ENCODE peak calls at places on chromosome 20, in six cellular contexts. C, O, R, X, A and H are unnamed samples. For H3K27me3, the result is how much of the 10 kb centered on the place peaks cover.

GRCh38 chr20:25750765-25751696 is 54.4 kb upstream of the ZNF337 start:
- DNase-seq in O (peak), A (peak), R (no peak), X (no peak), C (peak), H (no peak)

GRCh38 chr20:31570735-31571617 is 34.1 kb upstream of the ID1 start:
- DNase-seq in X (no peak), R (no peak), A (no peak), C (no peak), O (no peak), H (peak)

GRCh38 chr20:57608516-57608915 is 11.7 kb downstream of the ZBP1 start:
- DNase-seq in O (no peak), A (no peak), X (no peak), C (no peak), R (no peak), H (no peak)

GRCh38 chr20:44435630-44436335 is 39.9 kb upstream of the TTPAL start:
- DNase-seq in C (no peak), X (no peak), O (no peak), A (no peak), R (no peak), H (no peak)

GRCh38 chr20:12331236-12331635 is 413.5 kb downstream of the BTBD3 start:
- DNase-seq in X (no peak), R (no peak), A (no peak), C (no peak), O (no peak), H (no peak)

GRCh38 chr20:311603-312002 is 13.7 kb upstream of the SOX12 start:
- DNase-seq in C (no peak), O (no peak), A (no peak), X (no peak), R (no peak), H (no peak)

GRCh38 chr20:6708010-6708409 is 59.5 kb upstream of the BMP2 start:
- DNase-seq in R (no peak), C (peak), A (no peak), O (peak), X (no peak), H (peak)

GRCh38 chr20:47282864-47283263 is 73.6 kb downstream of the ZMYND8 start:
- DNase-seq in A (no peak), X (no peak), C (no peak), R (no peak), O (no peak), H (no peak)

GRCh38 chr20:35555951-35556645 is 14.2 kb downstream of the ERGIC3 start:
- DNase-seq in C (no peak), A (no peak), R (no peak), O (no peak), X (no peak), H (no peak)

GRCh38 chr20:59073582-59073981 is 31.0 kb upstream of the PRELID3B start:
- DNase-seq in R (no peak), X (no peak), O (no peak), A (no peak), C (no peak), H (no peak)

GRCh38 chr20:5056801-5057599 is 55.7 kb upstream of the SLC23A2 start:
- DNase-seq in O (peak), A (peak), X (no peak), R (peak), C (peak), H (peak)

GRCh38 chr20:54340667-54341081 is 132.8 kb downstream of the PFDN4 start:
- DNase-seq in R (no peak), X (no peak), C (no peak), O (no peak), A (no peak), H (no peak)

GRCh38 chr20:55333798-55334197 is 671.5 kb downstream of the CBLN4 start:
- DNase-seq in A (no peak), X (no peak), R (no peak), O (no peak), C (no peak), H (no peak)

GRCh38 chr20:62774076-62774714 is 22.1 kb upstream of the MRGBP start:
- DNase-seq in R (no peak), O (no peak), A (no peak), X (no peak), C (no peak), H (no peak)

GRCh38 chr20:10802201-10802600 is 128.4 kb upstream of the JAG1 start:
- DNase-seq in C (no peak), A (no peak), R (no peak), O (no peak), X (no peak), H (peak)

GRCh38 chr20:47351643-47352331 is 4.7 kb downstream of the ZMYND8 start:
- DNase-seq in A (no peak), C (no peak), R (no peak), X (no peak), O (peak), H (no peak)

GRCh38 chr20:63106108-63106764 is 99.5 kb upstream of the BHLHE23 start:
- DNase-seq in R (no peak), C (no peak), A (peak), X (peak), O (no peak), H (no peak)

GRCh38 chr20:52166150-52166549 is 25.4 kb downstream of the ZFP64 start:
- DNase-seq in O (no peak), C (no peak), R (no peak), X (no peak), A (no peak), H (peak)

GRCh38 chr20:62561182-62561581 is 81.1 kb upstream of the SLCO4A1 start:
- DNase-seq in A (no peak), O (no peak), C (no peak), R (no peak), X (no peak), H (no peak)

GRCh38 chr20:44805991-44806729 is 4.2 kb downstream of the RIMS4 start:
- DNase-seq in R (peak), C (no peak), X (no peak), O (peak), A (peak), H (no peak)

GRCh38 chr20:34472246-34472925 is 43.8 kb upstream of the DYNLRB1 start:
- DNase-seq in A (no peak), O (no peak), C (no peak), R (no peak), X (no peak), H (no peak)
- H3K27ac ChIP-seq in A (no peak), O (no peak), C (no peak), R (no peak), X (peak), H (no peak)

GRCh38 chr20:37422791-37423286 is 76.9 kb downstream of the SRC start:
- DNase-seq in X (no peak), C (no peak), A (no peak), O (no peak), R (no peak), H (no peak)
- H3K27me3 ChIP-seq in X (under half), C (half or more), A (under half), O (under half), R (under half), H (under half)

GRCh38 chr20:46261456-46262253 is 46.6 kb downstream of the CDH22 start:
- DNase-seq in C (no peak), X (no peak), A (no peak), R (no peak), O (no peak), H (no peak)
- H3K27ac ChIP-seq in C (no peak), X (no peak), A (no peak), R (no peak), O (no peak), H (no peak)

DNA sequence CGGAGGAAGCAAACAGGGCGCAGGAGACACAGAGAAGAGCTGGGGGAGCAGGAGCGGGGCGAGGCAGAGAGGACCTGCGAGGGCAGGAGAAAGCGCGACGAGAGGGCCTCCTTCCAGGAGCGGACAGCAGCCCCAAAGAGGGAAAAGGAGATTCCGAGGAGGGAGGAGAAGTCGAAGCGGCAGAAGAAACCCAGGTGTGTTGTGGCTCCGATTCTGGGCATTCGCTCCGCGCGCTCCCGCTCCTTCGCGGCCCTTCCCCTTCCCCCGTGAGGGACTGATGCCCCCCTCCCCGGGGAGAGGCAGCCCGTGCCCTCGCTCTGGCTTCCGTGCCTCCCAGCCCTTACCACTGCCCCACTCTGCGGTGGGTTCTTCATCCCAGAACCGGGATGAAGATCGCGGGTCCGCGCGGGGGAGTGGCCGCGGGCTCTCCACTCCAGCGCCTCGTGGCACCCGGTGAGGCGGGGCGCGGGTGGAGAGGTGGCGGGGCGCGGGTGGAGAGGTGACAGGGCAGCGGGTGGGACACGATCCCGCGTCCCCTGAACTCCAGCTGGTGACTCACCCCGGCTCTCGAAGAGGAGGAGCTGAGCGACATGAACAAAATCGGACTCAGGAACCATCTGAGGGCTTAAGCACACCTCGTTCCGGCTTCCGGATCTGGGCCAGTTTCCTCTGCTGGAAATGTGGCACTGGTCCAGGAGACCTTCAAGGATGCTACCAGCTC is 22.4 kb downstream of the TMC2 start:
- DNase-seq in X (no peak), R (no peak), A (peak), O (no peak), C (no peak), H (no peak)
- H3K27me3 ChIP-seq in X (half or more), R (under half), A (under half), O (half or more), C (under half), H (half or more)

DNA sequence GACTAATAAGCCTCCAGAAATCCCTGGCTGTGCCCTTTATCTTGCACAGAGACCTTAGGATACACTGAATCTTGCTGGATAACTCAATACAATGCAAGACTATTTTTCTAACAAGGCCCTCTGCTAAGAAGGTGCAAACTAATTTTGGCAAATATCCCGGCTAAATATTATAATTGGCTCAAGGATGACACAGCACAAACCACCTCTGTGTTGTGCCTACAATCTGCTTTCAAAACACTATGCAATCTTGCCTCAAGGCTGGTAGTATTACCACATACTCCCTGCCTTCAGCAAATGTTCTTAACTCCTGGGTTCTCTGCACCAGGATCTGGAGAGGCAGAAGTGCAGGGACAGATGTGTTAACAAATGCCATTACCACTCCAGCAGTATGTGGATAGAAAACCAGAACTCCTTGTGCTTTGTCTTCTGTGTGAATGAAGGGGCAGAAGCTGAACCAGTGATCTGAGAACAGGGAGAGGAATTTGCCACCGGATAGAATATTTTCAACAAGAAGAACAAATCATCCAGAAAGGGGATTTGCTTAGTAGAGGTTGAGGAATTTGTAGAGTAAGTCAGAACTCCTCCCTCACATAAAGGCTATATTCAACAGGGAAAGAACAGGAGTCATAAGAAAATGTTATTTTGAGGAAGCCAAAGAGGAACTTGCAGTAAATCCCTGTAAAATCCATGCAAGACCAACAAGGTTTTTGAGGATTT is 74.1 kb upstream of the SLC4A11 start:
- DNase-seq in X (no peak), C (no peak), O (no peak), A (peak), R (no peak), H (peak)
- H3K27ac ChIP-seq in X (peak), C (peak), O (peak), A (peak), R (peak), H (peak)

GRCh38 chr20:16621435-16622141 is 48.3 kb upstream of the KIF16B start:
- DNase-seq in R (no peak), C (no peak), X (no peak), O (no peak), A (no peak), H (no peak)
- H3K27me3 ChIP-seq in R (under half), C (under half), X (under half), O (under half), A (under half), H (under half)

DNA sequence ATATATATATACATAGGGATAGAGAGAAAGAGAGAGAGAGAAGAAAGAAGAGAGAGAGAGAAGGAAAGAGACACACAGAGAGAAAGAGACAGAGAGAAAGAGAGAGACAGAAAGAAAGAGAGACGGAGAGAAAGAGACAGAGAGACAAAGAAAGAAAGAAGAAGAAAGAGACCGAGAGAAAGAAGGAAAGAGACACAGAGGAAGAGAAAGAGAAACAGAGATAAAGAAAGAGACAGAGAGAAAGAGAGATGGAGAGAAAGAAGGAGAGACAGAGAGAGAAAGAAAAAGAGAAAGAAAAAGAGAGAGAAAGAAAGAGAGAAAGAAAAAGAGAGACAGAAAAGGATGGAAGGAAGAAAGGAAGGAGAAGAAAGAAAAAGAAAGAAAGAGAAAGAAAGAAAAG is 46.9 kb upstream of the TASP1 start:
- DNase-seq in A (no peak), C (no peak), R (no peak), O (no peak), X (no peak), H (no peak)
- H3K27ac ChIP-seq in A (no peak), C (no peak), R (no peak), O (no peak), X (no peak), H (no peak)

GRCh38 chr20:50416930-50417329 is 93.3 kb upstream of the PTPN1 start:
- DNase-seq in X (no peak), C (no peak), O (no peak), A (no peak), R (no peak), H (no peak)
- H3K27me3 ChIP-seq in X (under half), C (under half), O (under half), A (under half), R (under half), H (under half)

GRCh38 chr20:3798908-3799248 is 2.8 kb downstream of the CDC25B start:
- DNase-seq in R (no peak), A (no peak), C (no peak), O (peak), X (no peak), H (no peak)

GRCh38 chr20:3797592-3798404 is 1.7 kb downstream of the CDC25B start:
- DNase-seq in A (peak), R (no peak), X (no peak), C (no peak), O (peak), H (peak)

GRCh38 chr20:3797226-3797545 is 1.1 kb downstream of the CDC25B start:
- DNase-seq in R (no peak), A (peak), O (peak), X (no peak), C (no peak), H (no peak)

GRCh38 chr20:3796477-3797225 is 541 bp downstream of the CDC25B start:
- DNase-seq in C (no peak), X (no peak), O (no peak), A (peak), R (no peak), H (no peak)

GRCh38 chr20:3798405-3798768 is 2.3 kb downstream of the CDC25B start:
- DNase-seq in O (peak), X (no peak), A (peak), C (no peak), R (no peak), H (no peak)
- H3K27ac ChIP-seq in O (peak), X (no peak), A (no peak), C (peak), R (no peak), H (no peak)